ENCODE peak calls at places on chromosomes 11 and 22, in seven cellular contexts. One of them, this sample, is unnamed.

GRCh38 chr22:48744283-48744641 is 1083.4 kb downstream of the BRD1 start:
- DNase-seq in activated T-cell treated with anti-CD3 and anti-CD28 coated beads, Interleukin-2, amount 50 U/mL, for 4 hours: no peak
- DNase-seq in dermis blood vessel endothelial cell: no peak
- DNase-seq in AG08395: no peak
- DNase-seq in prostate gland: no peak
- DNase-seq in HTR-8/SVneo: no peak
- DNase-seq in OCI-LY7: no peak
- DNase-seq in this sample: peak

GRCh38 chr11:8105666-8106065 is 24.7 kb downstream of the TUB start:
- DNase-seq in AG08395: no peak
- DNase-seq in HTR-8/SVneo: no peak
- DNase-seq in dermis blood vessel endothelial cell: no peak
- DNase-seq in activated T-cell treated with anti-CD3 and anti-CD28 coated beads, Interleukin-2, amount 50 U/mL, for 4 hours: no peak
- DNase-seq in OCI-LY7: no peak
- DNase-seq in prostate gland: no peak
- DNase-seq in this sample: no peak

GRCh38 chr11:13767461-13767860 is 99.0 kb downstream of the FAR1 start:
- DNase-seq in HTR-8/SVneo: no peak
- DNase-seq in OCI-LY7: no peak
- DNase-seq in dermis blood vessel endothelial cell: no peak
- DNase-seq in prostate gland: no peak
- DNase-seq in activated T-cell treated with anti-CD3 and anti-CD28 coated beads, Interleukin-2, amount 50 U/mL, for 4 hours: no peak
- DNase-seq in AG08395: no peak
- DNase-seq in this sample: no peak

GRCh38 chr11:123431619-123432018 is 1.6 kb downstream of the GRAMD1B start:
- DNase-seq in prostate gland: no peak
- DNase-seq in HTR-8/SVneo: no peak
- DNase-seq in activated T-cell treated with anti-CD3 and anti-CD28 coated beads, Interleukin-2, amount 50 U/mL, for 4 hours: no peak
- DNase-seq in OCI-LY7: no peak
- DNase-seq in AG08395: no peak
- DNase-seq in dermis blood vessel endothelial cell: peak
- DNase-seq in this sample: no peak

GRCh38 chr11:68140496-68141246 is 19.5 kb upstream of the CHKA start:
- DNase-seq in dermis blood vessel endothelial cell: no peak
- DNase-seq in prostate gland: no peak
- DNase-seq in HTR-8/SVneo: no peak
- DNase-seq in OCI-LY7: no peak
- DNase-seq in AG08395: no peak
- DNase-seq in activated T-cell treated with anti-CD3 and anti-CD28 coated beads, Interleukin-2, amount 50 U/mL, for 4 hours: no peak
- DNase-seq in this sample: no peak

GRCh38 chr22:33210129-33210784 is 152.1 kb upstream of the SYN3 start:
- DNase-seq in prostate gland: no peak
- DNase-seq in HTR-8/SVneo: peak
- DNase-seq in activated T-cell treated with anti-CD3 and anti-CD28 coated beads, Interleukin-2, amount 50 U/mL, for 4 hours: no peak
- DNase-seq in OCI-LY7: peak
- DNase-seq in AG08395: peak
- DNase-seq in dermis blood vessel endothelial cell: peak
- DNase-seq in this sample: peak

GRCh38 chr11:2380396-2380795 is 3.3 kb downstream of the CD81 start:
- DNase-seq in prostate gland: no peak
- DNase-seq in AG08395: no peak
- DNase-seq in OCI-LY7: no peak
- DNase-seq in dermis blood vessel endothelial cell: no peak
- DNase-seq in activated T-cell treated with anti-CD3 and anti-CD28 coated beads, Interleukin-2, amount 50 U/mL, for 4 hours: no peak
- DNase-seq in HTR-8/SVneo: no peak
- DNase-seq in this sample: no peak

GRCh38 chr11:65366340-65366773 is 11.8 kb downstream of the TIGD3 start:
- DNase-seq in prostate gland: peak
- DNase-seq in OCI-LY7: peak
- DNase-seq in AG08395: peak
- DNase-seq in dermis blood vessel endothelial cell: peak
- DNase-seq in HTR-8/SVneo: peak
- DNase-seq in activated T-cell treated with anti-CD3 and anti-CD28 coated beads, Interleukin-2, amount 50 U/mL, for 4 hours: no peak
- DNase-seq in this sample: no peak

GRCh38 chr11:110349109-110349996 is 52.9 kb upstream of the RDX start:
- DNase-seq in HTR-8/SVneo: no peak
- DNase-seq in activated T-cell treated with anti-CD3 and anti-CD28 coated beads, Interleukin-2, amount 50 U/mL, for 4 hours: peak
- DNase-seq in prostate gland: no peak
- DNase-seq in OCI-LY7: no peak
- DNase-seq in dermis blood vessel endothelial cell: no peak
- DNase-seq in AG08395: peak
- DNase-seq in this sample: no peak

GRCh38 chr11:123509737-123510578 is 79.9 kb downstream of the GRAMD1B start:
- DNase-seq in OCI-LY7: no peak
- DNase-seq in HTR-8/SVneo: peak
- DNase-seq in dermis blood vessel endothelial cell: peak
- DNase-seq in AG08395: peak
- DNase-seq in activated T-cell treated with anti-CD3 and anti-CD28 coated beads, Interleukin-2, amount 50 U/mL, for 4 hours: no peak
- DNase-seq in prostate gland: no peak
- DNase-seq in this sample: peak

GRCh38 chr11:35907648-35908431 is 36.0 kb upstream of the LDLRAD3 start:
- DNase-seq in AG08395: peak
- DNase-seq in activated T-cell treated with anti-CD3 and anti-CD28 coated beads, Interleukin-2, amount 50 U/mL, for 4 hours: no peak
- DNase-seq in OCI-LY7: no peak
- DNase-seq in prostate gland: peak
- DNase-seq in dermis blood vessel endothelial cell: peak
- DNase-seq in HTR-8/SVneo: peak
- DNase-seq in this sample: no peak

GRCh38 chr11:62604460-62605130 is 2.9 kb upstream of the MTA2 start:
- DNase-seq in dermis blood vessel endothelial cell: no peak
- DNase-seq in HTR-8/SVneo: no peak
- DNase-seq in OCI-LY7: no peak
- DNase-seq in prostate gland: no peak
- DNase-seq in AG08395: no peak
- DNase-seq in activated T-cell treated with anti-CD3 and anti-CD28 coated beads, Interleukin-2, amount 50 U/mL, for 4 hours: no peak
- DNase-seq in this sample: peak

GRCh38 chr22:49962751-49963646 is 2.4 kb downstream of the PIM3 start:
- DNase-seq in dermis blood vessel endothelial cell: peak
- DNase-seq in OCI-LY7: no peak
- DNase-seq in AG08395: no peak
- DNase-seq in HTR-8/SVneo: no peak
- DNase-seq in activated T-cell treated with anti-CD3 and anti-CD28 coated beads, Interleukin-2, amount 50 U/mL, for 4 hours: peak
- DNase-seq in prostate gland: peak
- DNase-seq in this sample: peak

GRCh38 chr11:45169310-45170072 is 23.1 kb downstream of the PRDM11 start:
- DNase-seq in HTR-8/SVneo: no peak
- DNase-seq in dermis blood vessel endothelial cell: peak
- DNase-seq in activated T-cell treated with anti-CD3 and anti-CD28 coated beads, Interleukin-2, amount 50 U/mL, for 4 hours: no peak
- DNase-seq in OCI-LY7: no peak
- DNase-seq in AG08395: no peak
- DNase-seq in prostate gland: no peak
- DNase-seq in this sample: no peak

GRCh38 chr11:38593649-38594048 is 1995.6 kb upstream of the RAG2 start:
- DNase-seq in AG08395: no peak
- DNase-seq in activated T-cell treated with anti-CD3 and anti-CD28 coated beads, Interleukin-2, amount 50 U/mL, for 4 hours: no peak
- DNase-seq in dermis blood vessel endothelial cell: no peak
- DNase-seq in HTR-8/SVneo: peak
- DNase-seq in OCI-LY7: no peak
- DNase-seq in prostate gland: no peak
- DNase-seq in this sample: no peak

This sample was measured in ecto neural progenitor cell.